ENCODE peak calls at places on chromosomes 16 and 17, in eight cellular contexts. E is spleen, Y is epithelial cell of esophagus, X is Peyer's patch, T is cardiac fibroblast, O is left ventricle myocardium inferior, K is lower leg skin, W is stomach. F is an unnamed sample.

GRCh38 chr17:61467416-61468262 is 15.4 kb downstream of the TBX4 start:
- DNase-seq in E (peak; percentile 71), Y (peak; percentile 43), X (peak; percentile 45), T (peak; percentile 45), O (peak; percentile 44), K (no peak), W (peak; percentile 38), F (no peak)

GRCh38 chr17:8794636-8795035 is 4.5 kb downstream of the MFSD6L start:
- DNase-seq in E (no peak), Y (no peak), X (no peak), T (peak; percentile 5), O (no peak), K (no peak), W (no peak), F (no peak)

GRCh38 chr17:7613769-7614421 is 802 bp downstream of the FXR2 start:
- DNase-seq in E (no peak), Y (peak; percentile 37), X (peak; percentile 55), T (peak; percentile 51), O (no peak), K (peak; percentile 28), W (no peak), F (no peak)

GRCh38 chr16:77169650-77170236 is 21.2 kb upstream of the MON1B start:
- DNase-seq in E (no peak), Y (peak; percentile 72), X (peak; percentile 50), T (peak; percentile 63), O (no peak), K (no peak), W (peak; percentile 47), F (no peak)

GRCh38 chr16:52066951-52067350 is 480.0 kb downstream of the TOX3 start:
- DNase-seq in E (no peak), Y (no peak), X (no peak), T (no peak), O (no peak), K (no peak), W (no peak), F (no peak)

GRCh38 chr16:85658504-85659326 is 30.0 kb downstream of the GINS2 start:
- DNase-seq in E (peak; percentile 73), Y (no peak), X (no peak), T (no peak), O (no peak), K (no peak), W (no peak), F (no peak)

GRCh38 chr16:6111390-6111789 is 1013.8 kb upstream of the EEF2KMT start:
- DNase-seq in E (no peak), Y (no peak), X (no peak), T (no peak), O (no peak), K (no peak), W (no peak), F (no peak)

GRCh38 chr16:29321585-29321984 is 84.9 kb downstream of the NPIPB11 start:
- DNase-seq in E (no peak), Y (no peak), X (no peak), T (no peak), O (no peak), K (no peak), W (no peak), F (no peak)

GRCh38 chr17:72916991-72917390 is 175.5 kb downstream of the SLC39A11 start:
- DNase-seq in E (no peak), Y (no peak), X (no peak), T (peak; percentile 26), O (no peak), K (no peak), W (no peak), F (no peak)

GRCh38 chr17:76151896-76152454 is 10.9 kb upstream of the FOXJ1 start:
- DNase-seq in E (peak; percentile 60), Y (no peak), X (no peak), T (no peak), O (no peak), K (no peak), W (no peak), F (no peak)

GRCh38 chr17:17314501-17315071 is 11.4 kb downstream of the NT5M start:
- DNase-seq in E (peak; percentile 32), Y (no peak), X (peak; percentile 8), T (no peak), O (no peak), K (no peak), W (peak; percentile 8), F (no peak)

GRCh38 chr16:63018581-63019223 is 982.5 kb upstream of the CDH8 start:
- DNase-seq in E (no peak), Y (no peak), X (no peak), T (no peak), O (no peak), K (no peak), W (no peak), F (no peak)

GRCh38 chr17:41962768-41963434 is 3.7 kb upstream of the CNP start:
- DNase-seq in E (peak; percentile 89), Y (peak; percentile 65), X (peak; percentile 91), T (peak; percentile 67), O (peak; percentile 79), K (peak; percentile 60), W (peak; percentile 80), F (no peak)

GRCh38 chr16:56983211-56983751 is 6.1 kb upstream of the NLRC5 start:
- DNase-seq in E (peak; percentile 69), Y (no peak), X (peak; percentile 76), T (no peak), O (no peak), K (no peak), W (peak; percentile 55), F (no peak)

GRCh38 chr16:600781-601180 is 10.9 kb downstream of the RAB40C start:
- DNase-seq in E (no peak), Y (peak; percentile 28), X (no peak), T (peak; percentile 20), O (no peak), K (no peak), W (no peak), F (no peak)
- TF ChIP-seq CTCF in E (no peak), Y (peak; percentile 18), X (no peak), T (peak; percentile 29), O (no peak), K (no peak), W (no peak), F (no peak)

GRCh38 chr16:81786321-81786720 is 7.2 kb downstream of the PLCG2 start:
- DNase-seq in E (no peak), Y (peak; percentile 87), X (no peak), T (peak; percentile 15), O (no peak), K (no peak), W (no peak), F (peak; percentile 3)

GRCh38 chr16:81787659-81788058 is 8.6 kb downstream of the PLCG2 start:
- DNase-seq in E (no peak), Y (no peak), X (no peak), T (no peak), O (no peak), K (no peak), W (no peak), F (no peak)

GRCh38 chr16:81784042-81784785 is 5.1 kb downstream of the PLCG2 start:
- DNase-seq in E (no peak), Y (no peak), X (peak; percentile 82), T (no peak), O (no peak), K (no peak), W (no peak), F (no peak)

GRCh38 chr16:81786868-81787267 is 7.8 kb downstream of the PLCG2 start:
- DNase-seq in E (no peak), Y (no peak), X (no peak), T (no peak), O (no peak), K (no peak), W (no peak), F (no peak)

GRCh38 chr16:81785138-81785924 is 6.2 kb downstream of the PLCG2 start:
- DNase-seq in E (no peak), Y (no peak), X (no peak), T (no peak), O (no peak), K (no peak), W (no peak), F (no peak)
- H3K4me3 ChIP-seq in E (peak overlapping the region; percentile 33), Y (no peak overlapping the region), X (no peak overlapping the region), T (no peak overlapping the region), O (no peak overlapping the region), K (no peak overlapping the region), W (no peak overlapping the region), F (no peak overlapping the region)

GRCh38 chr16:49739381-49739780 is 116.5 kb downstream of the ZNF423 start:
- DNase-seq in E (no peak), Y (no peak), X (no peak), T (no peak), O (no peak), K (no peak), W (no peak), F (no peak)
- TF ChIP-seq CTCF in E (no peak), Y (no peak), X (no peak), T (no peak), O (no peak), K (no peak), W (no peak), F (no peak)

GRCh38 chr16:69823831-69824563 is 61.9 kb downstream of the WWP2 start:
- DNase-seq in E (peak; percentile 84), Y (no peak), X (peak; percentile 58), T (peak; percentile 69), O (peak; percentile 57), K (no peak), W (peak; percentile 69), F (no peak)
- H3K4me3 ChIP-seq in E (peak overlapping the region; percentile 27), Y (no peak overlapping the region), X (no peak overlapping the region), T (no peak overlapping the region), O (peak overlapping the region; percentile 13), K (no peak overlapping the region), W (no peak overlapping the region), F (no peak overlapping the region)

DNA sequence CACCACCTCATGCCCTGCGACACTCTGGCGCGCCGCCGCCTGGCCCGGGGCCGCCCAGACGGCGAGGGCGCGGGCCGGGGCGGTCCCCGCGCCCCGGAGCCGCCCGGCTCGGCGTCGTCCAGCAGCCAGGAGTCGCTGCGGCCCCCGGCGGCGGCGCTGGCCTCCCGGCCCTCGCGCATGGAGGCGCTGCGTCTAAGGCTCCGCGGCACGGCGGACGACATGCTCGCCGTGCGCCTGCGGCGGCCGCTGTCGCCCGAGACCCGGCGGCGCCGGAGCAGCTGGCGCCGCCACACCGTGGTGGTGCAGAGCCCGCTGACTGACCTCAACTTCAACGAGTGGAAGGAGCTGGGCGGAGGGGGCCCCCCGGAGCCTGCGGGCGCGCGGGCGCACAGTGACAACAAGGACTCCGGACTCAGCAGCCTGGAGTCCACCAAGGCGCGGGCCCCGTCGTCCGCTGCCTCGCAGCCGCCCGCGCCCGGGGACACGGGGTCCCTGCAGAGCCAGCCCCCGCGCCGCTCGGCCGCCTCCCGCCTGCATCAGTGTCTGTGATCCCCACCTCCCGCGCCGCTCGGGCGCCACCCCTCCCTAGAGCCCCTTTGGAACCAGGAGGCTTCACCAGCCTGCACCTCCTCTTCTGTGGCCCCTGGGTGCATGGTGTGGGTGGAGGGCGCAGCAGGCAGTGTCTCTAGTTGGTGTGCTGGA is 82.3 kb downstream of the ARHGAP23 start:
- DNase-seq in E (no peak), Y (peak; percentile 50), X (no peak), T (peak; percentile 42), O (no peak), K (no peak), W (peak; percentile 38), F (no peak)
- TF ChIP-seq CTCF in E (no peak), Y (no peak), X (no peak), T (no peak), O (peak; percentile 26), K (no peak), W (no peak), F (peak; percentile 15)

F was measured in AG04449.